ENCODE peak calls at places on chromosomes 2 and 18, in six cellular contexts. Z, J, Q, I, E and V are unnamed samples.

GRCh38 chr2:128172191-128172590 is 81.2 kb downstream of the UGGT1 start:
- DNase-seq in E (no peak), Q (peak), Z (no peak), J (peak), I (no peak), V (peak)

GRCh38 chr2:177530513-177531039 is 138.0 kb downstream of the AGPS start:
- DNase-seq in I (no peak), Q (peak), E (no peak), Z (no peak), J (peak), V (no peak)

GRCh38 chr2:10924441-10924840 is 12.7 kb downstream of the KCNF1 start:
- DNase-seq in Q (no peak), I (no peak), Z (no peak), E (no peak), J (no peak), V (no peak)

GRCh38 chr18:3453540-3454364 is 3.8 kb downstream of the TGIF1 start:
- DNase-seq in Z (peak), J (peak), Q (peak), E (peak), I (peak), V (peak)

GRCh38 chr2:196367633-196368032 is 196.3 kb upstream of the STK17B start:
- DNase-seq in I (no peak), Z (no peak), J (no peak), E (no peak), Q (no peak), V (no peak)

GRCh38 chr2:68925298-68925885 is 27.3 kb downstream of the GKN2 start:
- DNase-seq in Z (no peak), I (peak), J (peak), E (no peak), Q (peak), V (peak)

GRCh38 chr18:36187138-36187825 is at the start of gene MOCOS:
- DNase-seq in J (peak), Q (peak), Z (peak), E (no peak), I (peak), V (peak)

GRCh38 chr18:54254265-54254758 is 15.0 kb upstream of the POLI start:
- DNase-seq in J (peak), Z (peak), Q (peak), I (no peak), E (no peak), V (peak)

GRCh38 chr18:63465059-63465458 is 11.7 kb upstream of the SERPINB5 start:
- DNase-seq in Z (no peak), I (no peak), E (no peak), Q (no peak), J (no peak), V (no peak)

GRCh38 chr18:36862182-36862581 is 33.3 kb downstream of the KIAA1328 start:
- DNase-seq in J (no peak), Q (no peak), I (no peak), E (no peak), Z (no peak), V (no peak)

GRCh38 chr18:79227617-79228016 is 158.4 kb downstream of the ATP9B start:
- DNase-seq in E (no peak), I (no peak), Q (no peak), J (no peak), Z (no peak), V (no peak)

GRCh38 chr2:37625156-37625555 is 46.3 kb downstream of the CDC42EP3 start:
- DNase-seq in I (no peak), E (no peak), J (peak), Q (peak), Z (peak), V (peak)

GRCh38 chr2:127577503-127577902 is 42.0 kb downstream of the MYO7B start:
- DNase-seq in Q (no peak), I (peak), E (no peak), Z (no peak), J (no peak), V (no peak)

GRCh38 chr18:59607471-59607870 is 89.8 kb downstream of the CCBE1 start:
- DNase-seq in Q (no peak), J (no peak), Z (no peak), E (no peak), I (no peak), V (no peak)

GRCh38 chr18:59605633-59606192 is 91.5 kb downstream of the CCBE1 start:
- DNase-seq in Z (peak), J (peak), I (no peak), Q (no peak), E (no peak), V (no peak)

GRCh38 chr18:59609654-59610053 is 87.6 kb downstream of the CCBE1 start:
- DNase-seq in E (no peak), I (no peak), J (no peak), Q (no peak), Z (no peak), V (no peak)

GRCh38 chr18:59606193-59607175 is 90.7 kb downstream of the CCBE1 start:
- DNase-seq in Q (peak), I (no peak), Z (peak), E (peak), J (peak), V (no peak)

DNA sequence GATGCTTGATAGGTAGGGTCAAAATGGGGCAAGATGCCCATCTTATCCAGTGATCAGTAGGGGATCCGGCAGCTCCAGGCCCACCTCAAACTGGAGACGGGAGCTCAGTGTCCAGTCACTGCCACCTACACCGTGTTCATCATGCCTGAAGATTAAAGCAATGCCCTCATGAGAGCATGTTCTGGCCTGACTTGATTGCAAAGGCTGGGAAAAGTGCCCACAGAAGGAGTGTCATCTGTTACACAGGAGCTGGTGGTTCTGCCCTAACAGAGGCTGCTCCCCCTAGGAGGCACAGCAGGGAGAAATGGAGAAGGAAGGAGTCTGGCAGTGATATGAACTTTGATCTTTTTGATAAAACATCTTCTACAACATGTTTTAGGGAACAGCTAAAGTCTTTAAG is 92.3 kb downstream of the CCBE1 start:
- DNase-seq in I (no peak), Z (peak), E (no peak), J (no peak), Q (peak), V (peak)
- H3K4me3 ChIP-seq in I (no peak), Z (no peak), E (no peak), J (no peak), Q (no peak), V (no peak)

GRCh38 chr18:68733693-68734092 is 18.8 kb upstream of the TMX3 start:
- DNase-seq in J (peak), Z (no peak), E (no peak), Q (peak), I (no peak), V (no peak)
- TF ChIP-seq CTCF in J (peak), Z (no peak), E (no peak), Q (no peak), I (no peak), V (no peak)

DNA sequence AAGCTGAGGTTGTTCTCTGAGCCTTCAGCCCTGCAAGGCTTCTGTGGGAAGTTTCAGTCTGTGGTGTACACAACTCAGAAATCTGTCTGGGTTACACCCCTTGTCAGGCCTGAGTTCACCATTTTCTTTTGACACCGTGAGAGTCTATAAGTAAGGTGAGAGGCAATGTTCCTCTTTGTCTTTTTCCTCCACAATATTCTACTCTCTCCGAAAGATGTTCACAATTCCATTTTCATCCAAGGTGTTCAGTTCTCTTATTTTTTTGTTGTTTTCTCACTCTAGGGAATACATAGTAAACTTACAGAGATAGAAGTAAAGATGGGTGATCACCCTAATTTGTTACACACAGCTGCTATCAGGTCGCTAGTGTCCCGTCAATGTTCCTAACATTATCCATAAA is 3.2 kb downstream of the ERMN start:
- DNase-seq in E (no peak), Z (no peak), J (no peak), I (no peak), Q (no peak), V (no peak)
- H3K4me3 ChIP-seq in E (no peak), Z (no peak), J (no peak), I (no peak), Q (no peak), V (no peak)

DNA sequence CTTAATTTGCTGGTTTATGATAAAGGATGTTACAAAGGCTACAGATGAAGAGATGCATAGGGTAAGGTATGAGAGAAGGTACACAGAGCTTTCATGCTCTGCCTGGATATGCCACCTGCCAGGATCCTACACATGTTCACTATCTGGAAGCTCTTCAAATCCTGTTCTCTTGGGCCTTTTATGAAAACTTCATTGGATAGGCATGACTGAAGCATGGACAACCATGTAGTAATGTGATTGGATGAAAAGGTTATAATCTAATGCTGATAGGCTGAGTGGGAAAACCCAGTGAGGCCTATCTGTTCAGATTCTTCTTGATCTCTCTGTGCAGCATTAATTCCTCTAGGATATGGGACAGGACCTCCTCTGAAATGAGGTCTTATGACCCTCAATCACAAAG is 26.8 kb downstream of the HNMT start:
- DNase-seq in E (no peak), Q (no peak), Z (no peak), J (no peak), I (no peak), V (no peak)
- TF ChIP-seq CTCF in E (no peak), Q (no peak), Z (no peak), J (no peak), I (no peak), V (no peak)

GRCh38 chr2:20194097-20194989 is 30.6 kb downstream of the SDC1 start:
- DNase-seq in J (no peak), E (no peak), Q (no peak), Z (no peak), I (no peak), V (no peak)
- H3K4me3 ChIP-seq in J (no peak), E (no peak), Q (no peak), Z (no peak), I (no peak), V (no peak)

GRCh38 chr2:165420231-165420630 is 49.3 kb upstream of the CSRNP3 start:
- DNase-seq in E (no peak), I (no peak), Z (no peak), Q (no peak), J (no peak), V (no peak)

GRCh38 chr2:165414187-165414586 is 55.3 kb upstream of the CSRNP3 start:
- DNase-seq in Z (no peak), E (no peak), Q (no peak), I (no peak), J (no peak), V (no peak)

GRCh38 chr2:165417009-165417408 is 52.5 kb upstream of the CSRNP3 start:
- DNase-seq in Q (no peak), I (no peak), Z (no peak), E (no peak), J (no peak), V (no peak)
- TF ChIP-seq CTCF in Q (no peak), I (no peak), Z (no peak), E (no peak), J (no peak), V (peak)

GRCh38 chr2:12070581-12070980 is 324.1 kb downstream of the LPIN1 start:
- DNase-seq in I (no peak), E (no peak), J (no peak), Z (no peak), Q (no peak), V (no peak)
- H3K4me3 ChIP-seq in I (no peak), E (no peak), J (no peak), Z (no peak), Q (no peak), V (no peak)